ENCODE peak calls at places on chromosomes 6 and 20, in eight cellular contexts. O, C, U, P, E, I, K and W are unnamed samples.

GRCh38 chr6:27592107-27592480 is 119.2 kb upstream of the ZNF184 start:
- DNase-seq in O (no peak), C (no peak), U (no peak), P (no peak), E (no peak), I (no peak), K (no peak), W (no peak)

GRCh38 chr6:21987501-21987957 is 309.3 kb downstream of the PRL start:
- DNase-seq in O (peak), C (peak), U (peak), P (peak), E (peak), I (peak), K (no peak), W (no peak)

GRCh38 chr20:24118781-24119175 is 130.2 kb upstream of the GGTLC1 start:
- DNase-seq in O (no peak), C (no peak), U (no peak), P (no peak), E (no peak), I (no peak), K (no peak), W (no peak)

GRCh38 chr20:39474829-39475228 is 512.7 kb downstream of the DHX35 start:
- DNase-seq in O (no peak), C (no peak), U (peak), P (no peak), E (no peak), I (no peak), K (no peak), W (no peak)

GRCh38 chr20:21719592-21720214 is 14.2 kb downstream of the PAX1 start:
- DNase-seq in O (peak), C (peak), U (peak), P (no peak), E (peak), I (peak), K (peak), W (peak)

GRCh38 chr6:32108094-32108627 is 977 bp downstream of the TNXB start:
- DNase-seq in O (peak), C (no peak), U (no peak), P (peak), E (peak), I (no peak), K (no peak), W (no peak)

GRCh38 chr20:33062750-33063149 is 9.0 kb downstream of the BPIFB3 start:
- DNase-seq in O (no peak), C (no peak), U (no peak), P (no peak), E (no peak), I (no peak), K (no peak), W (no peak)

GRCh38 chr6:19554356-19555225 is 282.6 kb upstream of the ID4 start:
- DNase-seq in O (no peak), C (no peak), U (no peak), P (no peak), E (no peak), I (no peak), K (no peak), W (no peak)

GRCh38 chr6:87319271-87319987 is 3.0 kb upstream of the SMIM8 start:
- DNase-seq in O (no peak), C (no peak), U (peak), P (no peak), E (no peak), I (no peak), K (no peak), W (no peak)

GRCh38 chr20:33732166-33732970 is 572 bp downstream of the ZNF341 start:
- DNase-seq in O (peak), C (peak), U (peak), P (peak), E (peak), I (peak), K (peak), W (peak)

GRCh38 chr6:167146977-167147376 is 10.8 kb downstream of the GPR31 start:
- DNase-seq in O (no peak), C (no peak), U (no peak), P (no peak), E (peak), I (no peak), K (no peak), W (no peak)

GRCh38 chr20:50216543-50217206 is 26.0 kb downstream of the CEBPB start:
- DNase-seq in O (no peak), C (no peak), U (peak), P (no peak), E (peak), I (no peak), K (no peak), W (no peak)

GRCh38 chr6:53831956-53832660 is 37.3 kb downstream of the LRRC1 start:
- DNase-seq in O (no peak), C (no peak), U (no peak), P (no peak), E (no peak), I (no peak), K (no peak), W (no peak)

GRCh38 chr6:156781882-156782631 is 4.9 kb downstream of the ARID1B start:
- DNase-seq in O (no peak), C (no peak), U (no peak), P (no peak), E (no peak), I (no peak), K (no peak), W (no peak)

GRCh38 chr6:142213402-142213801 is 66.3 kb downstream of the VTA1 start:
- DNase-seq in O (no peak), C (no peak), U (no peak), P (no peak), E (no peak), I (no peak), K (no peak), W (no peak)

GRCh38 chr6:72324591-72324990 is 297.3 kb upstream of the KCNQ5 start:
- DNase-seq in O (no peak), C (no peak), U (no peak), P (no peak), E (no peak), I (no peak), K (no peak), W (no peak)

GRCh38 chr6:81759782-81760181 is 7.3 kb upstream of the TENT5A start:
- DNase-seq in O (no peak), C (no peak), U (no peak), P (no peak), E (no peak), I (no peak), K (no peak), W (no peak)

GRCh38 chr6:38687549-38687948 is 15.4 kb downstream of the GLO1 start:
- DNase-seq in O (no peak), C (no peak), U (no peak), P (no peak), E (no peak), I (no peak), K (no peak), W (no peak)

GRCh38 chr20:35773154-35773751 is 1.4 kb downstream of the PHF20 start:
- DNase-seq in O (peak), C (no peak), U (no peak), P (no peak), E (peak), I (peak), K (peak), W (peak)